ENCODE peak calls at places on chromosomes 2 and 18, in ten cellular contexts. H is stimulated activated CD8-positive, alpha-beta memory T cell treated with anti-CD3 and anti-CD28 coated beads, Interleukin-2, amount 100 ng/mL, for 48 hours; D is T-helper 2 cell; E is activated CD4-positive, alpha-beta T cell treated with anti-CD3 and anti-CD28 coated beads for 4 hours; S is amniotic stem cell; T is GM04504; A is stimulated activated CD4-positive, alpha-beta T cell treated with anti-CD3 and anti-CD28 coated beads, Interleukin-4, amount 100 ng/mL, for 24 hours; X is fibroblast of pulmonary artery; V is activated naive CD4-positive, alpha-beta T cell; M is dorsolateral prefrontal cortex. K is an unnamed sample.
A peak's percentile ranks its signal among the peaks of the same experiment; 100 is the strongest.

GRCh38 chr2:66428986-66429612 is 5.8 kb upstream of the MEIS1 start:
- DNase-seq in H (no peak), D (no peak), E (no peak), S (peak; percentile 18), T (no peak), A (no peak), X (peak; percentile 82), V (no peak), M (no peak), K (no peak)

GRCh38 chr2:111122631-111123421 is 2.1 kb downstream of the BCL2L11 start:
- DNase-seq in H (peak; percentile 14), D (no peak), E (peak; percentile 21), S (peak; percentile 38), T (no peak), A (peak; percentile 41), X (peak; percentile 93), V (no peak), M (peak; percentile 74), K (no peak)

GRCh38 chr18:76275913-76276312 is 219.1 kb downstream of the ZNF516 start:
- DNase-seq in H (no peak), D (no peak), E (no peak), S (no peak), T (no peak), A (no peak), X (no peak), V (no peak), M (no peak), K (no peak)

GRCh38 chr2:149422337-149422990 is 92.1 kb downstream of the LYPD6 start:
- DNase-seq in H (no peak), D (no peak), E (no peak), S (no peak), T (peak; percentile 19), A (no peak), X (peak; percentile 20), V (no peak), M (no peak), K (no peak)

GRCh38 chr2:62452701-62453449 is 53.1 kb downstream of the TMEM17 start:
- DNase-seq in H (no peak), D (no peak), E (no peak), S (no peak), T (no peak), A (no peak), X (no peak), V (no peak), M (no peak), K (no peak)

GRCh38 chr2:71517851-71518250 is 64.5 kb downstream of the DYSF start:
- DNase-seq in H (no peak), D (no peak), E (no peak), S (no peak), T (no peak), A (no peak), X (no peak), V (no peak), M (no peak), K (no peak)

GRCh38 chr2:223537669-223538601 is 64.2 kb downstream of the SCG2 start:
- DNase-seq in H (no peak), D (no peak), E (no peak), S (no peak), T (no peak), A (no peak), X (peak; percentile 52), V (no peak), M (no peak), K (no peak)

GRCh38 chr2:677056-677949 is at the start of gene TMEM18:
- DNase-seq in H (peak; percentile 94), D (no peak), E (peak; percentile 96), S (peak; percentile 99), T (peak; percentile 98), A (peak; percentile 91), X (peak; percentile 100), V (peak; percentile 98), M (peak; percentile 91), K (no peak)

GRCh38 chr2:199488772-199489400 is 31.1 kb upstream of the SATB2 start:
- DNase-seq in H (no peak), D (no peak), E (peak; percentile 49), S (no peak), T (peak; percentile 30), A (peak; percentile 53), X (peak; percentile 70), V (no peak), M (peak; percentile 64), K (no peak)

K was measured in activated T-helper 1 cell treated with anti-CD3 and anti-CD28 coated beads, Interleukin-2, amount 50 U/mL, for 16 hours.